ENCODE peak calls at places on chromosomes 12 and 14, in ten cellular contexts. S is ovary, Q is endothelial cell of umbilical vein, B is adrenal gland, A is stomach, W is testis, U is breast epithelium, Z is Peyer's patch, D is IMR-90, N is A549. L is an unnamed sample.

GRCh38 chr12:39235990-39236767 is 206.7 kb downstream of the KIF21A start:
- DNase-seq in S (no peak), Q (peak), B (no peak), A (no peak), W (no peak), U (no peak), Z (no peak), D (no peak), N (no peak), L (no peak)

GRCh38 chr12:31849090-31849687 is 110.0 kb upstream of the RESF1 start:
- DNase-seq in S (no peak), Q (no peak), B (no peak), A (no peak), W (no peak), U (no peak), Z (no peak), D (peak), N (no peak), L (no peak)

GRCh38 chr14:79464468-79464867 is 746.8 kb downstream of the DIO2 start:
- DNase-seq in S (no peak), Q (peak), B (no peak), A (no peak), W (no peak), U (no peak), Z (no peak), D (peak), N (no peak), L (no peak)

GRCh38 chr14:46063872-46064271 is 587.7 kb downstream of the RPL10L start:
- DNase-seq in S (no peak), Q (no peak), B (no peak), A (no peak), W (peak), U (no peak), Z (no peak), D (no peak), N (no peak), L (no peak)

GRCh38 chr12:32002848-32003493 is 43.8 kb downstream of the RESF1 start:
- DNase-seq in S (no peak), Q (no peak), B (no peak), A (no peak), W (no peak), U (no peak), Z (no peak), D (no peak), N (no peak), L (no peak)

GRCh38 chr12:71208053-71208685 is 50.4 kb upstream of the TSPAN8 start:
- DNase-seq in S (no peak), Q (no peak), B (no peak), A (no peak), W (no peak), U (no peak), Z (no peak), D (no peak), N (no peak), L (no peak)

GRCh38 chr14:56002876-56003625 is 115.2 kb upstream of the PELI2 start:
- DNase-seq in S (no peak), Q (no peak), B (no peak), A (no peak), W (no peak), U (no peak), Z (no peak), D (no peak), N (no peak), L (no peak)

GRCh38 chr14:58697927-58698641 is 60.3 kb downstream of the DACT1 start:
- DNase-seq in S (no peak), Q (no peak), B (no peak), A (no peak), W (no peak), U (no peak), Z (no peak), D (no peak), N (no peak), L (no peak)

GRCh38 chr14:38042356-38042755 is 165.3 kb upstream of the SSTR1 start:
- DNase-seq in S (no peak), Q (peak), B (no peak), A (no peak), W (no peak), U (no peak), Z (no peak), D (peak), N (no peak), L (peak)

GRCh38 chr14:56224691-56225681 is 106.8 kb downstream of the PELI2 start:
- DNase-seq in S (no peak), Q (no peak), B (no peak), A (peak), W (no peak), U (no peak), Z (peak), D (no peak), N (peak), L (no peak)

GRCh38 chr12:109795023-109795422 is 38.2 kb downstream of the TRPV4 start:
- DNase-seq in S (no peak), Q (no peak), B (peak), A (no peak), W (no peak), U (no peak), Z (no peak), D (peak), N (no peak), L (no peak)

GRCh38 chr14:104805941-104806624 is 5.2 kb downstream of the ZBTB42 start:
- DNase-seq in S (no peak), Q (no peak), B (no peak), A (no peak), W (no peak), U (no peak), Z (no peak), D (no peak), N (no peak), L (no peak)

GRCh38 chr14:55850803-55851202 is 267.4 kb upstream of the PELI2 start:
- DNase-seq in S (no peak), Q (peak), B (no peak), A (peak), W (no peak), U (no peak), Z (no peak), D (peak), N (peak), L (no peak)

GRCh38 chr14:101616202-101616601 is 54.9 kb downstream of the DIO3 start:
- DNase-seq in S (no peak), Q (no peak), B (no peak), A (no peak), W (no peak), U (no peak), Z (no peak), D (no peak), N (no peak), L (no peak)

GRCh38 chr12:123062682-123063426 is 82.4 kb downstream of the ARL6IP4 start:
- DNase-seq in S (peak), Q (peak), B (peak), A (peak), W (peak), U (peak), Z (peak), D (peak), N (peak), L (peak)

GRCh38 chr12:66739266-66739665 is 60.4 kb upstream of the GRIP1 start:
- DNase-seq in S (no peak), Q (no peak), B (no peak), A (no peak), W (no peak), U (no peak), Z (no peak), D (no peak), N (no peak), L (no peak)

GRCh38 chr14:65958664-65959562 is 527.3 kb upstream of the CCDC196 start:
- DNase-seq in S (no peak), Q (peak), B (peak), A (no peak), W (no peak), U (no peak), Z (no peak), D (peak), N (peak), L (no peak)

GRCh38 chr14:72657214-72657921 is 236.5 kb downstream of the DPF3 start:
- DNase-seq in S (no peak), Q (no peak), B (no peak), A (no peak), W (no peak), U (no peak), Z (no peak), D (peak), N (no peak), L (no peak)

GRCh38 chr14:29144598-29144997 is 378.0 kb downstream of the FOXG1 start:
- DNase-seq in S (no peak), Q (no peak), B (no peak), A (no peak), W (no peak), U (no peak), Z (no peak), D (peak), N (no peak), L (no peak)

GRCh38 chr14:52850520-52850919 is 59.1 kb upstream of the GNPNAT1 start:
- DNase-seq in S (no peak), Q (no peak), B (no peak), A (no peak), W (no peak), U (no peak), Z (no peak), D (no peak), N (no peak), L (no peak)

GRCh38 chr12:45356822-45357546 is 141.1 kb downstream of the ANO6 start:
- DNase-seq in S (no peak), Q (no peak), B (no peak), A (no peak), W (no peak), U (no peak), Z (no peak), D (no peak), N (no peak), L (no peak)

GRCh38 chr14:58629273-58629672 is 8.5 kb upstream of the DACT1 start:
- DNase-seq in S (no peak), Q (no peak), B (no peak), A (no peak), W (no peak), U (no peak), Z (no peak), D (no peak), N (no peak), L (no peak)

GRCh38 chr12:22539055-22539454 is 5.3 kb downstream of the C2CD5 start:
- DNase-seq in S (no peak), Q (peak), B (no peak), A (no peak), W (no peak), U (no peak), Z (no peak), D (no peak), N (no peak), L (no peak)

GRCh38 chr12:98870521-98870920 is 225.4 kb downstream of the APAF1 start:
- DNase-seq in S (no peak), Q (no peak), B (no peak), A (no peak), W (no peak), U (no peak), Z (no peak), D (no peak), N (no peak), L (no peak)

GRCh38 chr14:71521238-71521637 is 411.0 kb upstream of the RGS6 start:
- DNase-seq in S (no peak), Q (no peak), B (no peak), A (no peak), W (no peak), U (no peak), Z (no peak), D (no peak), N (no peak), L (no peak)

GRCh38 chr14:78690836-78691235 is 520.7 kb downstream of the NRXN3 start:
- DNase-seq in S (no peak), Q (no peak), B (no peak), A (no peak), W (no peak), U (no peak), Z (no peak), D (no peak), N (no peak), L (no peak)

GRCh38 chr14:104280085-104280901 is 141.9 kb downstream of the KIF26A start:
- DNase-seq in S (no peak), Q (no peak), B (peak), A (peak), W (no peak), U (no peak), Z (peak), D (no peak), N (no peak), L (no peak)

GRCh38 chr14:92657457-92658142 is 90.8 kb downstream of the LGMN start:
- DNase-seq in S (no peak), Q (no peak), B (peak), A (peak), W (peak), U (peak), Z (no peak), D (no peak), N (no peak), L (no peak)

GRCh38 chr14:65255029-65255545 is 152.8 kb upstream of the MAX start:
- DNase-seq in S (no peak), Q (no peak), B (no peak), A (no peak), W (no peak), U (no peak), Z (no peak), D (peak), N (peak), L (peak)

GRCh38 chr14:104048758-104049496 is 36.6 kb upstream of the ASPG start:
- DNase-seq in S (no peak), Q (no peak), B (peak), A (no peak), W (no peak), U (no peak), Z (no peak), D (no peak), N (no peak), L (no peak)

GRCh38 chr12:16225692-16226091 is 51.8 kb downstream of the SLC15A5 start:
- DNase-seq in S (no peak), Q (no peak), B (no peak), A (no peak), W (no peak), U (no peak), Z (no peak), D (no peak), N (no peak), L (no peak)

DNA sequence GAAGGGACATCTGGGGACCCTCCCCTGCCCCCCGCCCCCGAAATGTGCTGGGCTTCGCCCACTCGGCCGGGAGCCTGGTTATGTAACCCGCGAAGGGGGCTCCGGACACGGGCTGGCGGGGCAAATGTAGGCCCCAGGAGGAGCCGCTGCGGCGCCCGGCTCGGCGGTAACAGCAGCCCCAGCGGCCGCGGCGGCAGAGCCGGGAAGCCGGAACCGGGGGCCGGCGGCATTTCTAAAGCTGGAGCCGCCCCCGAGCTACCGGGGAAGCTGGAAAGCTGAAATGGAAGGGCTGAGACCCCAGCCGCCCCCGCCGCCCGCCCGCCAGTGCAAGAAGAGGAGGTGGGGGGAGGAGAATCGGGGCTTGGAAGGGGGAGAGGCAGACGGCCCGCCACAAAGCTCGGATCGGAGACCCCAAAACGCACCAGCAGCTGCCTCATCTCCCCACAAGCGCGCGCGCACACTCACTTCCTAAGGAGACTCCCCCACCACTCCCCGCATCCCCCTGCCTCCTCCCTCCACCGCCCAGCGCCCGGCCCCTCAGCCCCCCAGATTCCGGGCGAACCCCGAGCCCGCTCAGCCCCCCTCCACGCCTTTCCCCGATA is 1.5 kb downstream of the KDM2B start:
- DNase-seq in S (peak), Q (no peak), B (peak), A (peak), W (peak), U (no peak), Z (peak), D (no peak), N (no peak), L (no peak)
- TF ChIP-seq POLR2A in S (no peak), Q (no peak), B (no peak), A (no peak), W (no peak), U (no peak), Z (no peak), D (no peak), N (peak), L (peak)

DNA sequence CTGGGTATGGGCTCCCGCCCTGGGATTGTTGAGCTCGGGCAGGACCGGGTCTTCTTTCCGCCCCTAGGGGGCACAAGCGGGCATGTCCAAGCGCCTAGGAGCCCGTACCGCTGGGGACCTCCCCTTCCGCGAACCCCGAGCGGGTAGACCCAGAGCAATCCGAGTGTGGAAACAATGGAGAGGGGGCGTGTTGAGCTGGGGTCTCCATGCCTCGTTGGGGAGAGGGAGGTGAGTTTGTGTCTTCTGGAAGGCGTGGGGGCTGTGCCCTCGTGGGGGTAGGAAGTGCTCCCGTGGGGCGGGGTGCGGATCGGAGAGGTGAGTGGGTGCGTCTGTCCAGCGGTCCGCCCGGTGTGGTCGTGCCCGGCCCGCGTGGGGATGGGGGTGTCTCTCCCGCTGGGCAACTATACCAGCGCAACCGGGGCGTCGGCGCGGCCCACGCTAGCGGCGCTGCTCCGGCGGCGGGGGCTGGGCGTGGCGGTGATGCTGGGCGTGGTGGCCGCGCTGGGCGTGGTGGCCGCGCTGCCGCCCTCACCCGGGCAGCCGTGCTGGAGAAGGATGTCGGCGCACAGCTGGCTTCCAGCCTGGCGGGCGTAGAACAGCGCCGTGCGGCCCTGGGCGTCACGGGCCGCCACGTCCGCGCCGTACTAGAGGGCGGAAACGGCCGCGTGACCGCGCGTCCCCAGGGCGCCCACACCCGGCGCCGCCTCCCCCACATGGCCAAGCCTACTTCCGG is 12.2 kb downstream of the AGAP2 start:
- DNase-seq in S (peak), Q (peak), B (peak), A (peak), W (peak), U (peak), Z (peak), D (peak), N (peak), L (peak)
- TF ChIP-seq POLR2A in S (no peak), Q (peak), B (no peak), A (no peak), W (no peak), U (no peak), Z (no peak), D (no peak), N (peak), L (peak)

DNA sequence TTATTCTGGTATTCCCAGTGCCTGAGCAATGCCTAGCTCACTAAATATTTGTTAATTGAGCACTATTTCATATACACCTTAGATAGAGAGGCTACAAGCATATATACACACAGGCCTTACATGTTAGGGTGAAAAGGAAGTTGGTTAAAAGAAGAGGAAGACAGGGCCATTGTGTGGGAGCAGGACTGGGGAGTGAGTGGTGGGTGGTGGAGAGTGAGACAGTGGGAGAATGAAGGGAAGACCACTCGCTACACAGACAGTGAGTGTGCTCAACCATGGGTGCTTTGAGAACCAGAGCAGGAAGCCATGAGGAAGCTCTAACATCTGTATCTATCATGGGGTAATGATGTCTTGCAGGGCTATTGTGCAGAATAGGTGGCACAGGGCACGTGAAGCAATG is 11.4 kb upstream of the KRT74 start:
- DNase-seq in S (no peak), Q (no peak), B (no peak), A (no peak), W (no peak), U (no peak), Z (no peak), D (no peak), N (no peak), L (no peak)
- TF ChIP-seq POLR2A in S (no peak), Q (no peak), B (no peak), A (no peak), W (no peak), U (no peak), Z (no peak), D (no peak), N (no peak), L (no peak)

GRCh38 chr12:10095971-10096370 is 2.8 kb downstream of the CLEC1A start:
- DNase-seq in S (no peak), Q (no peak), B (no peak), A (no peak), W (no peak), U (no peak), Z (no peak), D (no peak), N (no peak), L (no peak)

GRCh38 chr12:10101042-10101579 is 2.3 kb upstream of the CLEC1A start:
- DNase-seq in S (peak), Q (peak), B (no peak), A (no peak), W (peak), U (peak), Z (no peak), D (peak), N (no peak), L (peak)

GRCh38 chr12:10097521-10097920 is 1.3 kb downstream of the CLEC1A start:
- DNase-seq in S (no peak), Q (peak), B (no peak), A (no peak), W (no peak), U (no peak), Z (no peak), D (no peak), N (no peak), L (no peak)

GRCh38 chr12:10101648-10102220 is 2.9 kb upstream of the CLEC1A start:
- DNase-seq in S (no peak), Q (no peak), B (no peak), A (no peak), W (no peak), U (no peak), Z (no peak), D (no peak), N (no peak), L (no peak)

DNA sequence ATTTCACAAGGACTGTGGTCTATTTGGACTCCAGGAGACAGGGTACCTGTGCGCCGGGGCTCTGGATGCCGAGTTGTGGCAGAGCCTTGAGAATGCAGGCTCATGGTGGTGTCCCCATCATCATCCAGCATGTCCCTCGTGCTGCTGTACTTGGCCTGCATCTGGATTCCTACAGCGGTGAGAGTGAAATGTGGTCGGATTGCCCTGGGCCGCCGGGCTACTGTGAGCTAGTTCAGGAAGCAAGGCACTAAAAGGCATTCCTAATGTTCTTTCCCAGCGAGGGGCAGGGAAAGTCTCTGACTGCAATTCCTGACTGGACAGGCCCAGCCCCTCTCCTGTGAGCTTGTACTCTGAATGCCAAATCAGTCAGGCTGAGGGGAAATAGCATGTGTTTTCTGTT is at the start of gene CLEC1A:
- DNase-seq in S (peak), Q (peak), B (peak), A (no peak), W (peak), U (peak), Z (no peak), D (no peak), N (no peak), L (no peak)
- TF ChIP-seq POLR2A in S (no peak), Q (peak), B (no peak), A (no peak), W (no peak), U (no peak), Z (no peak), D (no peak), N (no peak), L (no peak)

GRCh38 chr14:77028384-77029246 is at the start of gene IRF2BPL:
- DNase-seq in S (peak), Q (peak), B (peak), A (peak), W (peak), U (peak), Z (peak), D (peak), N (peak), L (peak)

GRCh38 chr14:77026930-77027537 is 1.5 kb downstream of the IRF2BPL start:
- DNase-seq in S (peak), Q (peak), B (peak), A (peak), W (no peak), U (no peak), Z (peak), D (peak), N (no peak), L (no peak)

GRCh38 chr14:77025744-77026165 is 2.8 kb downstream of the IRF2BPL start:
- DNase-seq in S (peak), Q (peak), B (peak), A (no peak), W (no peak), U (no peak), Z (no peak), D (no peak), N (no peak), L (no peak)

GRCh38 chr14:77026166-77026929 is 2.2 kb downstream of the IRF2BPL start:
- DNase-seq in S (peak), Q (peak), B (peak), A (peak), W (no peak), U (no peak), Z (peak), D (peak), N (no peak), L (no peak)

GRCh38 chr14:77027538-77028383 is 747 bp downstream of the IRF2BPL start:
- DNase-seq in S (peak), Q (peak), B (peak), A (peak), W (peak), U (peak), Z (peak), D (peak), N (peak), L (no peak)
- TF ChIP-seq POLR2A in S (peak), Q (no peak), B (peak), A (no peak), W (no peak), U (no peak), Z (no peak), D (no peak), N (no peak), L (no peak)

L was measured in H54.